ENCODE peak calls at places on chromosomes 16 and 17, in six cellular contexts. C is heart left ventricle, N is neural crest cell, Q is HFFc6, D is LNCaP clone FGC, P is upper lobe of right lung. E is an unnamed sample.

GRCh38 chr16:22070361-22071351 is 21.7 kb upstream of the VWA3A start:
- DNase-seq in C (no peak), N (no peak), Q (no peak), D (peak; percentile 41), P (no peak), E (no peak)

GRCh38 chr17:78441271-78441986 is 63.0 kb downstream of the PGS1 start:
- DNase-seq in C (no peak), N (no peak), Q (no peak), D (no peak), P (no peak), E (no peak)

GRCh38 chr16:85662036-85662812 is 26.5 kb downstream of the GINS2 start:
- DNase-seq in C (no peak), N (peak; percentile 68), Q (no peak), D (no peak), P (peak; percentile 50), E (no peak)

GRCh38 chr17:57739402-57740224 is 5.5 kb downstream of the CCDC182 start:
- DNase-seq in C (no peak), N (no peak), Q (no peak), D (no peak), P (no peak), E (peak; percentile 51)

GRCh38 chr17:11742891-11743290 is 144.6 kb downstream of the DNAH9 start:
- DNase-seq in C (no peak), N (no peak), Q (no peak), D (peak; percentile 13), P (no peak), E (no peak)

GRCh38 chr17:8151641-8152111 is 528 bp downstream of the PER1 start:
- DNase-seq in C (peak; percentile 92), N (no peak), Q (peak; percentile 63), D (peak; percentile 47), P (peak; percentile 93), E (no peak)

GRCh38 chr17:4599505-4600281 is 15.4 kb downstream of the SMTNL2 start:
- DNase-seq in C (no peak), N (no peak), Q (no peak), D (no peak), P (no peak), E (no peak)

GRCh38 chr17:76740329-76741118 is 2.6 kb downstream of the MFSD11 start:
- DNase-seq in C (peak; percentile 69), N (no peak), Q (no peak), D (no peak), P (no peak), E (no peak)

GRCh38 chr17:1834378-1835149 is 4.8 kb downstream of the RPA1 start:
- DNase-seq in C (no peak), N (no peak), Q (no peak), D (no peak), P (no peak), E (peak; percentile 81)

GRCh38 chr16:72537684-72538083 is 365.7 kb upstream of the PMFBP1 start:
- DNase-seq in C (no peak), N (no peak), Q (peak; percentile 40), D (no peak), P (no peak), E (no peak)

GRCh38 chr16:59971264-59971663 is 1237.1 kb upstream of the GOT2 start:
- DNase-seq in C (no peak), N (no peak), Q (no peak), D (no peak), P (no peak), E (no peak)

GRCh38 chr17:80457236-80457856 is 19.1 kb downstream of the NPTX1 start:
- DNase-seq in C (no peak), N (no peak), Q (no peak), D (no peak), P (no peak), E (no peak)

GRCh38 chr16:54286330-54287017 is at the start of gene IRX3:
- DNase-seq in C (peak; percentile 90), N (peak; percentile 70), Q (peak; percentile 79), D (peak; percentile 63), P (peak; percentile 94), E (no peak)

GRCh38 chr17:69357701-69358100 is 30.8 kb upstream of the ABCA5 start:
- DNase-seq in C (no peak), N (no peak), Q (no peak), D (no peak), P (no peak), E (no peak)
- TF ChIP-seq CTCF in C (no peak), N (no peak), Q (no peak), D (peak; percentile 1), P (no peak), E (no peak)

GRCh38 chr17:33964344-33964979 is 290.6 kb upstream of the CCL2 start:
- DNase-seq in C (no peak), N (no peak), Q (no peak), D (no peak), P (no peak), E (peak; percentile 80)
- TF ChIP-seq CTCF in C (no peak), N (no peak), Q (no peak), D (peak; percentile 34), P (peak; percentile 9), E (no peak)

GRCh38 chr17:50944054-50944901 is 78.1 kb upstream of the TOB1 start:
- DNase-seq in C (peak; percentile 90), N (peak; percentile 72), Q (no peak), D (peak; percentile 91), P (peak; percentile 94), E (peak; percentile 71)

GRCh38 chr17:50938821-50939541 is 72.8 kb upstream of the TOB1 start:
- DNase-seq in C (no peak), N (no peak), Q (no peak), D (no peak), P (no peak), E (no peak)

GRCh38 chr17:50939542-50939794 is 73.3 kb upstream of the TOB1 start:
- DNase-seq in C (no peak), N (no peak), Q (no peak), D (no peak), P (no peak), E (no peak)

GRCh38 chr17:50943575-50943933 is 77.4 kb upstream of the TOB1 start:
- DNase-seq in C (no peak), N (no peak), Q (no peak), D (no peak), P (peak; percentile 51), E (no peak)

DNA sequence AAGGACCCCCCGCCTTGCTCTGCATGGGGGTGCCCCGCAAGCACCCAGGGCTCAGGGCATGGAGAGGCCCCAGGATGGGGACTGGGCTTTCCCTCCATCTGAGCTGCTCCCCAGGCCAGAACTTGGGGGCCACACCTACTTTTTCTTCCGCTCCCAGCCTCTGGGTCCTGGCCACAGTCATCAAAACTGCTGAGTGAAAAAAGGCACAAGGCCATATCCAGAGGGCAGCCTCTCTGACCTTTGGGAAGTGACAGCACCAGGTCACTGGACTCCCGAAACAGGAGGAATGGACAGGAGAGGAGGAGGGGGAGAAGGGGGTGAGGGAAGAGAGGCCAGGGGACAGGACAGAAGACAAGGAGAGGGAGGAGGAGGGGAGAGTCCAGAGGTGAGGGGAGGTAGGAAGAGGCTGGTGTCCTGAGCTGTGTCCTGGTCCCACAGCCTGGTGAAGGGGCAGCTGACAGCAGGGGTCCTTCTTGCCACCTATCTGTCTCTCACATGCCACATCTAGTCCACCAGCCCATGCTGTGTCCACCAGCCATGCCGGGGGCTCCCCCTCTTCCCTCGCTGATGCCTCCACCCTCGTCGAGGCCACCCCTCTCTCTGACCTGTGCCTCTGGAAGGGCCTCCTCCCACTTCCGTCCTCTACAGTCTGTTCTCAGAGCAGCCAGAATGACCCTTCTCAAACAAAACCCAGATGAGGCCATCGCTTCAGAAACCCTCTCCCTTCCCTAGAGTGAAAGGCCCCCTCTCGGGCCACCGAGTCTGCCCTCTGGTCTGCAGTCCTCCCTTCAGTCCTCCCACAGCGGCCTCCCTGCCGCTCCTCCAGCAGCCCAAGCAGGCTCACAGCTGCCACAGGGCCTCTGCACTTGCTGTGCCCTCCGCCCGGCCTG is 73.9 kb upstream of the TOB1 start:
- DNase-seq in C (no peak), N (no peak), Q (no peak), D (no peak), P (peak; percentile 57), E (no peak)
- TF ChIP-seq CTCF in C (no peak), N (no peak), Q (no peak), D (no peak), P (no peak), E (no peak)

GRCh38 chr17:53570731-53571130 is 252.0 kb upstream of the KIF2B start:
- DNase-seq in C (no peak), N (no peak), Q (no peak), D (no peak), P (no peak), E (no peak)
- TF ChIP-seq CTCF in C (no peak), N (no peak), Q (no peak), D (no peak), P (no peak), E (no peak)

DNA sequence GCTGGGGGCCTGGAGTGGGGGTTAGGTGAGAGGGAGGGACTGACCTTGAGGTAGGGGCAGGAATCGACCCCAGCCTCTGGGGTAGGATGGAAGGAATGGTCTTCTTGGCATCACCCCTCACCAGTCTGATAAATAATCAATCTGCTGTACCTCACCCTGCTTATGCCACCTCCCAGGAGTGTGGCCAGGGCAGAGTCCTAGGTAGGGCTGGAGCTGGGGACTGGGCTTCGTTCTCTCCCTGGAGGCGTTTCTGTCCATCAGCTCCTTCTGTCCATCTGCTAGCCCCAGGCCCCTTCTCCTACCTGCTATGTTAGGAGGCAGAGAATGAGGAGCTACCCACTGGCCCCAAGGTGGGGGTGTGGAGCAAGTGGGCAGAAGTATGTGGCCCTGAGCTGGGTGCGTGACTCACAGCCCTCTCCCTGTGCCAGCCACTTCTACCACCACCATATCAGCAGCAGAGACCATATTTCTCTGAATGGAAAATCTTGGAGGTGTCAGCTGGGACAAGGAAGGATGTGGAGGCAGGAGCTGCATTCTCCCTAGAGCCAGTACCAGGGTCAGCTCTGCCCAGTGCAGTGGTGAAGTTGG is 12.7 kb downstream of the SEZ6 start:
- DNase-seq in C (no peak), N (no peak), Q (no peak), D (no peak), P (no peak), E (no peak)
- TF ChIP-seq CTCF in C (no peak), N (no peak), Q (no peak), D (no peak), P (no peak), E (no peak)

DNA sequence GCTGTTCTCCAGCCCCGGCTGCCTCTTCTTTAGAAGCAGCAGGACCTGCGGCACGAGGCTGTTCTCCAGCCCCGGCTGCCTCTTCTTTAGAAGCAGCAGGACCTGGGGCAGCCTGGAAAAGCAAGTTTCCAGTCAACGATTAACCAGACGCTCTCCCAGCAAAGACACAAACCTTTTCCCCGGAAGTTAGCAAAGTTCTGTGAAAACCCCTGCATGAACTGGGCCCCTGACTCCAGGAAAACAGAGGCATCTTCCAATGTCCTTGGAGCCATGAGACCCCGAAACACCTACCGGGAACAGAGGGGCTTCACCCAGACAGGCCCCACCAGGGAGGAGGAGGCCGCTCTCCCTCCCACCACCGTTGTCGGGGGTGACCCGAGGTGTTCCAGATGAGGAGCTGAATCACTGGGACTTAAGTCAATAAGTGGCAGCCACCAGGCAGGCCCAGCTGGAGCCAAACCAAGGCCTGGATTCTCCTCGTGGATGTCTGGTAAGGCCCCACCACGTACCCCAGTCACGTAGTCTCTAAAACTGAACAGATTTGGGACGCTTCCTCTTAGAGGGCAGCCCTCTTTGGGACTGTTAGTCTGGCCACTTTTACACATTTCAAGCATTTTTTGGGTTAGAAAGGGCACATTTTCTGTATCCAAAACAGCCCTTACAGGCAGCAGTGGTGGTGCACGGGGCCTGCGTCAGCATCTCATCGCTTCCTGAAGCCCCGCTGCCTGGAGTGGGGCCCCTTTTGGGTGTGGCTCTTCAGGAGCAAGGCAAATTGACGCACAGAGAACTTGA is at the start of gene RPH3AL:
- DNase-seq in C (peak; percentile 64), N (no peak), Q (no peak), D (no peak), P (peak; percentile 89), E (no peak)
- TF ChIP-seq CTCF in C (no peak), N (no peak), Q (no peak), D (no peak), P (no peak), E (no peak)

GRCh38 chr17:72639711-72640110 is 452.8 kb downstream of the SLC39A11 start:
- DNase-seq in C (no peak), N (no peak), Q (no peak), D (no peak), P (no peak), E (no peak)
- TF ChIP-seq CTCF in C (no peak), N (no peak), Q (no peak), D (no peak), P (no peak), E (no peak)

E was measured in GM10248.